ENCODE peak calls at places on chromosomes 7 and 10, in five cellular contexts. Q, K, A, U and L are unnamed samples.

GRCh38 chr7:112481833-112482669 is 1.3 kb downstream of the LSMEM1 start:
- DNase-seq in Q (no peak), K (no peak), A (no peak), U (no peak), L (no peak)

GRCh38 chr7:137546671-137547070 is 203.1 kb upstream of the PTN start:
- DNase-seq in Q (no peak), K (no peak), A (no peak), U (no peak), L (no peak)

GRCh38 chr10:27620425-27621397 is 116.6 kb downstream of the RAB18 start:
- DNase-seq in Q (no peak), K (no peak), A (no peak), U (no peak), L (no peak)

GRCh38 chr10:117546630-117547300 is 4.2 kb downstream of the EMX2 start:
- DNase-seq in Q (peak; percentile 81), K (no peak), A (no peak), U (no peak), L (no peak)

GRCh38 chr10:112176543-112176942 is 7.0 kb downstream of the GPAM start:
- DNase-seq in Q (no peak), K (no peak), A (no peak), U (no peak), L (no peak)

GRCh38 chr7:91357929-91358328 is 93.7 kb downstream of the FZD1 start:
- DNase-seq in Q (no peak), K (no peak), A (no peak), U (no peak), L (no peak)

GRCh38 chr7:102024769-102025391 is 207.5 kb downstream of the CUX1 start:
- DNase-seq in Q (no peak), K (no peak), A (no peak), U (no peak), L (no peak)

GRCh38 chr7:154853727-154854095 is 149.2 kb downstream of the PAXIP1 start:
- DNase-seq in Q (no peak), K (no peak), A (no peak), U (no peak), L (no peak)

GRCh38 chr7:90119178-90119971 is 34.9 kb upstream of the STEAP1 start:
- DNase-seq in Q (peak; percentile 79), K (no peak), A (peak; percentile 19), U (peak; percentile 37), L (no peak)

GRCh38 chr7:137930616-137931015 is 71.3 kb downstream of the CREB3L2 start:
- DNase-seq in Q (no peak), K (no peak), A (no peak), U (no peak), L (no peak)

GRCh38 chr10:44961931-44962750 is 2.5 kb downstream of the RASSF4 start:
- DNase-seq in Q (no peak), K (no peak), A (no peak), U (no peak), L (no peak)

GRCh38 chr7:105132835-105133234 is 118.8 kb downstream of the KMT2E start:
- DNase-seq in Q (no peak), K (no peak), A (no peak), U (no peak), L (no peak)

GRCh38 chr7:24924375-24924774 is 55.6 kb downstream of the OSBPL3 start:
- DNase-seq in Q (no peak), K (no peak), A (no peak), U (no peak), L (no peak)

GRCh38 chr10:100728928-100729876 is 16.2 kb upstream of the PAX2 start:
- DNase-seq in Q (peak; percentile 75), K (peak; percentile 82), A (no peak), U (peak; percentile 39), L (no peak)